ENCODE peak calls at places on chromosomes 12 and 14, in four cellular contexts. W is upper lobe of right lung; D is CD8-positive, alpha-beta T cell; F is choroid plexus epithelial cell. H is an unnamed sample.

GRCh38 chr12:131865196-131865875 is 29.1 kb upstream of the ULK1 start:
- DNase-seq in W (peak), D (no peak), F (peak), H (peak)

GRCh38 chr12:10243803-10244520 is 31.3 kb downstream of the GABARAPL1 start:
- DNase-seq in W (no peak), D (no peak), F (no peak), H (no peak)

GRCh38 chr14:87975636-87976035 is 17.3 kb downstream of the GALC start:
- DNase-seq in W (no peak), D (no peak), F (peak), H (peak)

GRCh38 chr14:31489680-31490079 is 1.8 kb upstream of the GPR33 start:
- DNase-seq in W (no peak), D (no peak), F (no peak), H (no peak)

GRCh38 chr14:30698463-30698862 is 76.3 kb downstream of the SCFD1 start:
- DNase-seq in W (no peak), D (no peak), F (no peak), H (no peak)

GRCh38 chr14:22314183-22314820 is 274.7 kb downstream of the DAD1 start:
- DNase-seq in W (no peak), D (peak), F (peak), H (peak)

GRCh38 chr12:18888062-18888461 is 150.1 kb downstream of the CAPZA3 start:
- DNase-seq in W (no peak), D (no peak), F (peak), H (no peak)

GRCh38 chr12:42483534-42483857 is 106.0 kb downstream of the PRICKLE1 start:
- DNase-seq in W (no peak), D (peak), F (no peak), H (peak)

GRCh38 chr12:117060927-117061300 is 38.3 kb downstream of the TESC start:
- DNase-seq in W (no peak), D (no peak), F (no peak), H (no peak)

GRCh38 chr14:101019974-101020710 is 116.6 kb upstream of the RTL1 start:
- DNase-seq in W (peak), D (no peak), F (no peak), H (no peak)

DNA sequence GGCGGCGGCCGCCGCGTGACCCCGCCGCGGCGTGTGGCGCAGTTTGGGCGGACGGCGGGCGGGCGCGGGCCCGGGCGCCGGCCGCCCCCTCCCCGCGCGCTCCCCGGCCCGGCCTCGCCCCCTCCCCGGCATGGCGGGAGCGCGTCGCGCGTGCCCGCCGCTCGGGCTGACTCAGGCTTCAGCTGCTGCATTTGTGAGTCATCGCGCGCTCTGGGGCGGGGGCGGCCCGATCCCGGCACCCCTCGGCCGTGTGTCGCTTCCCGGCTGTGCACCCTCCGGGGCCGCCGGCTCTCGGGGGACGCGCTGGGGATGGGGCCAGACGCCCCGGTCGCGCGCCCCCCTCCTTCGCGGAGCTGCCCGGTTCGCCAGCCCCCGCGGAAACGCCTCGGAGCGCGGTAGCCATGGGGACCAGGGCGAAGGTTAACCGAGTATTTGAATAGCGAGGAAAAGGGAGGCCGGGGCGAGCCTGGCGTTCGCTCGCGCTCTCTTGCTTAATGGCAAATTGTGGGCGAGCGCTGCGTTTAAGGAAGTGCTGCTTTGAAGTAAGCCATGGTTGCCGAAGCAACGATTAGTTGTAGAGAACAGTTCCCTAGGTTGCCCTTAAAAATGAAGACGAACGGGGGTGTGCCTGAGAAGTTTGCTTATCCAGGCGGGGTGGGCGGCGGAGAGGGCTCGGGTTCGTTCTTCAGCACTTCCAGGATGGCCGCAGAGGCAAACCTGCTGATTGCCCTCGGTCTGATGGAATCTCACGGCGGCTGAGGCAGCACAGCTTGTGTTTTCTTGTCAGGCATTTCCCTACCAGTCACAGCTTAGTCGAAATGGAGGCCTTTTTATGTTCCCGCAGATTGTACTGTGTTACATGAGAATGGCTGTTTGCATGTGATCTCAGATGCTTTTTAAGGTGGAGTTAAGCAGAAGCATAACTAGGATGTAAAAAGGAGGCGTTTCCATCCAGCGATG is 887 bp downstream of the EIF5 start:
- DNase-seq in W (peak), D (peak), F (peak), H (peak)
- H3K4me3 ChIP-seq in W (peak), D (peak), F (peak), H (peak)

DNA sequence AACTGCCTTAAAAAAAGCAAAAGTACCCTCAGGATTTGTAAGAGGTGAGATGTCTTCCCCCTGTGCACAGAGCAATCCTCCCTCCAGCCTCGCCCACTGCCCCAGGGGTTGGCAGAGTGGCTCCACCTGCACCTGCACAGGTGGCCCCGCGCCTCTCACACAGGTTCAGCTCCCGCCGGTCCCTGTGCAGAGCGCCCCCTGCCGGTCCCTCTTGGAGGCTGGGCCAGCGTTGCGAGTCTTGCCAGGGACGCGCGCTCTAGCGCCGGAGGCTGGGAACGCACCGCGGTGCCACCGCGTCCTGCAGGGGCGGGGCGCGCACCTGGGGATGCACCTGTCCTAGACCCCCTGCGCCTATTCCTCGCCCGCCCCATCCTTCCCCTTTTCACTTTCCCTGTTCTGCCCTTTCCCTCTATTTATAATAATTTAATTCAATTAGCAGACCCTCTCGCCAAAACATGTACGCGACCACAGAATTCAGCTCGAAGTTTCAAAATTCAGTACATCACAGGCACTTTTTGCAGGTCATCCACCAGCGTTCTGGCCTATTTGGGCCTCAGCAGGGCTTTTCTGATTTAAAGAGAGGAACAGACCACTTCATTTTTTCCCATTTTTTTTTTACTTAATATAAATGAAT is 618.6 kb downstream of the AACS start:
- DNase-seq in W (peak), D (no peak), F (no peak), H (no peak)
- TF ChIP-seq CTCF in W (peak), D (no peak), F (no peak), H (no peak)

GRCh38 chr12:11545438-11546330 is 103.8 kb upstream of the ETV6 start:
- DNase-seq in W (no peak), D (peak), F (no peak), H (peak)
- H3K4me3 ChIP-seq in W (no peak), D (peak), F (no peak), H (no peak)

GRCh38 chr12:53996188-53996885 is 3.6 kb upstream of the HOXC9 start:
- DNase-seq in W (no peak), D (no peak), F (no peak), H (no peak)
- TF ChIP-seq CTCF in W (no peak), D (no peak), F (no peak), H (no peak)

DNA sequence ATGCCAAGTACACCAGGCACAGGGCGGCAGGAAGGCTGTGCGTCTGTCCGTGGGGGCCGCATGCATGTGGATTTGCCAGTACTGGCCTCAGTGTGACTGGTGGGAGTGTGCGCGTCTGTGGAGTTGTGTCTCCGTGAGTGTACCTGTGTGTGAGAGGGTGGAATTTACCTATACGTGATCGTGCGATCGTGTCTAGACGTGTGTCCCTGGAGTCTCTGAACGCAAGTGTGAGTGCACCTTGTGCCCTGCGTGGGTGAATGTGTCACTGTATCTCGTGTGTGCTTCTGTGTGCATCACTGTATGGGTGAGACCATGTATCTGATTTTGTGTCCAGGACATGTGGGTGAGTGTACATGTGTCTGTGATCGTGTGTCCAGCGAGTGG is 4.9 kb downstream of the LHX5 start:
- DNase-seq in W (no peak), D (no peak), F (no peak), H (no peak)
- H3K4me3 ChIP-seq in W (peak), D (no peak), F (no peak), H (peak)

DNA sequence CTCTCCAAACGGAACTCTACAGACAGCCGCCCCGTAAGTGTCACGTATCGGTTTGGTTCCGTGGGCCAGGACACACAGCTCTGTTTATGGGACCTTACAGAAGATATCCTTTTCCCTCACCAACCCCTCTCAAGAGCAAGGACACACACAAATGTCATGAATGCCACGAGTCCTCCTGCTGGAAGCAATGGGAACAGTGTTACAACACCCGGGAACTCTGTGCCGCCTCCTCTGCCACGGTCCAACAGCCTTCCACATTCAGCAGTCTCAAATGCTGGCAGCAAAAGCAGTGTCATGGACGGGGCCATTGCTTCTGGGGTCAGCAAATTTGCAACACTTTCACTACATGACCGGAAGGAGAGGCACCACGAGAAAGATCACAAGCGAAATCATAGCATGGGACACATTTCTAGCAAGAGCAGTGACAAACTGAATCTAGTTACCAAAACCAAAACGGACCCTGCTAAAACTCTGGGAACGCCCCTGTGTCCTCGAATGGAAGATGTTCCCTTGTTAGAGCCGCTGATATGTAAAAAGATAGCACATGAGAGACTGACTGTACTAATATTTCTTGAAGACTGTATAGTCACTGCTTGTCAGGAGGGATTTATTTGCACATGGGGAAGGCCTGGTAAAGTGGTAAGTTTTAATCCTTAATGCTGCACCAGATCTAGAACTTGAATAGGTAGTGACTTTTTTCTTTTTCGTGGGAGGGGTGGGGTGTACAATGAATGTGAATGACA is 69.7 kb downstream of the WDR20 start:
- DNase-seq in W (peak), D (no peak), F (peak), H (peak)
- TF ChIP-seq CTCF in W (no peak), D (no peak), F (peak), H (peak)

DNA sequence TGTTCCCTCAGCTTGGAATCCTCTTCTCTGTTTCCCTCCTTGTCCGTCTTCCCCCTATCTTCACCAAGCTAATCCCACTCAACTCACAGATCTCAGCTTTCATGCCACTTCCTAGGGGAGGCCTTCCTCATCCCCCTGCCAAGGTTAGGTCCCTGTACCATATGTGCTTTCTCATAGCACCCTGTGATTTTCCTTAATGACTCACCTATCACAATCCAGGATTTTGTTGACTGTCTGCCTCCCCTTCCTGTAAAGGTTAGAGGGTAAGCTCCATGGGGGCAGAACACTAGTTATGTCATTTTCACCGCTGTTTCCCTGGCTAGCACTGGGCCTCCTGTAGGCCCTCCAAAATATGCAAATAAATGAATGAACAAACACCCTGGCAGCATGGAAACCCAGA is 57.6 kb downstream of the CRADD start:
- DNase-seq in W (no peak), D (no peak), F (peak), H (peak)
- H3K4me3 ChIP-seq in W (no peak), D (no peak), F (no peak), H (no peak)

GRCh38 chr12:93569301-93569655 is 3.2 kb upstream of the SOCS2 start:
- DNase-seq in W (no peak), D (no peak), F (no peak), H (no peak)

GRCh38 chr12:93571854-93572711 is at the start of gene SOCS2:
- DNase-seq in W (peak), D (peak), F (peak), H (no peak)

GRCh38 chr12:93571360-93571853 is 1.1 kb upstream of the SOCS2 start:
- DNase-seq in W (peak), D (peak), F (peak), H (peak)

GRCh38 chr12:93569656-93570551 is 2.6 kb upstream of the SOCS2 start:
- DNase-seq in W (peak), D (peak), F (peak), H (peak)

GRCh38 chr12:93570552-93571359 is 1.7 kb upstream of the SOCS2 start:
- DNase-seq in W (peak), D (peak), F (peak), H (peak)
- TF ChIP-seq CTCF in W (no peak), D (no peak), F (no peak), H (no peak)